ENCODE peak calls at places on chromosomes 6 and 20, in four cellular contexts. Z, H, B and E are unnamed samples. For H3K27me3, the result is how much of the 10 kb centered on the place peaks cover.

GRCh38 chr20:3759316-3759715 is 8.2 kb downstream of the ADISSP start:
- DNase-seq in Z (no peak), H (no peak), B (no peak), E (no peak)

GRCh38 chr20:58669287-58670006 is 18.4 kb downstream of the STX16 start:
- DNase-seq in Z (no peak), H (no peak), B (no peak), E (no peak)

GRCh38 chr20:24993337-24994185 is 1.0 kb upstream of the APMAP start:
- DNase-seq in Z (no peak), H (no peak), B (no peak), E (no peak)

GRCh38 chr6:8343600-8343999 is 91.7 kb downstream of the SLC35B3 start:
- DNase-seq in Z (no peak), H (no peak), B (no peak), E (no peak)

GRCh38 chr20:18986895-18987580 is 173.5 kb downstream of the SCP2D1 start:
- DNase-seq in Z (no peak), H (no peak), B (no peak), E (no peak)

GRCh38 chr6:27545271-27546046 is 72.6 kb upstream of the ZNF184 start:
- DNase-seq in Z (no peak), H (no peak), B (no peak), E (no peak)

GRCh38 chr6:146813554-146813953 is 214.8 kb downstream of the ADGB start:
- DNase-seq in Z (no peak), H (no peak), B (no peak), E (no peak)

GRCh38 chr20:33897313-33897912 is 86.3 kb downstream of the CHMP4B start:
- DNase-seq in Z (peak), H (no peak), B (no peak), E (no peak)

GRCh38 chr6:81876977-81877376 is 124.5 kb upstream of the TENT5A start:
- DNase-seq in Z (no peak), H (no peak), B (no peak), E (no peak)

GRCh38 chr6:15265787-15266186 is 19.9 kb downstream of the JARID2 start:
- DNase-seq in Z (no peak), H (no peak), B (no peak), E (no peak)

GRCh38 chr6:56671651-56672461 is 29.2 kb upstream of the DST start:
- DNase-seq in Z (peak), H (no peak), B (no peak), E (peak)

GRCh38 chr20:58634818-58635665 is 16.0 kb upstream of the STX16 start:
- DNase-seq in Z (no peak), H (no peak), B (no peak), E (peak)

GRCh38 chr20:38805502-38805957 is at the start of gene PPP1R16B:
- DNase-seq in Z (peak), H (peak), B (peak), E (peak)

GRCh38 chr6:56949261-56949660 is 5.6 kb upstream of the BEND6 start:
- DNase-seq in Z (no peak), H (no peak), B (no peak), E (no peak)

GRCh38 chr6:84645000-84645399 is 119.4 kb downstream of the TBX18 start:
- DNase-seq in Z (no peak), H (no peak), B (no peak), E (no peak)

GRCh38 chr20:52469143-52469542 is 277.6 kb upstream of the ZFP64 start:
- DNase-seq in Z (no peak), H (no peak), B (no peak), E (no peak)

GRCh38 chr20:47350691-47351545 is 5.6 kb downstream of the ZMYND8 start:
- DNase-seq in Z (no peak), H (no peak), B (no peak), E (no peak)
- H3K4me3 ChIP-seq in Z (peak), H (no peak), B (peak), E (no peak)

GRCh38 chr6:50816115-50816675 is 2.5 kb upstream of the TFAP2B start:
- DNase-seq in Z (peak), H (peak), B (peak), E (no peak)
- H3K27me3 ChIP-seq in Z (under half), H (half or more), B (half or more), E (under half)

GRCh38 chr6:90126178-90126577 is 170.5 kb downstream of the BACH2 start:
- DNase-seq in Z (no peak), H (no peak), B (no peak), E (no peak)
- H3K4me3 ChIP-seq in Z (no peak), H (no peak), B (no peak), E (no peak)

GRCh38 chr6:41639556-41640371 is 1.5 kb downstream of the MDFI start:
- DNase-seq in Z (no peak), H (no peak), B (no peak), E (no peak)
- H3K27me3 ChIP-seq in Z (under half), H (half or more), B (half or more), E (under half)

DNA sequence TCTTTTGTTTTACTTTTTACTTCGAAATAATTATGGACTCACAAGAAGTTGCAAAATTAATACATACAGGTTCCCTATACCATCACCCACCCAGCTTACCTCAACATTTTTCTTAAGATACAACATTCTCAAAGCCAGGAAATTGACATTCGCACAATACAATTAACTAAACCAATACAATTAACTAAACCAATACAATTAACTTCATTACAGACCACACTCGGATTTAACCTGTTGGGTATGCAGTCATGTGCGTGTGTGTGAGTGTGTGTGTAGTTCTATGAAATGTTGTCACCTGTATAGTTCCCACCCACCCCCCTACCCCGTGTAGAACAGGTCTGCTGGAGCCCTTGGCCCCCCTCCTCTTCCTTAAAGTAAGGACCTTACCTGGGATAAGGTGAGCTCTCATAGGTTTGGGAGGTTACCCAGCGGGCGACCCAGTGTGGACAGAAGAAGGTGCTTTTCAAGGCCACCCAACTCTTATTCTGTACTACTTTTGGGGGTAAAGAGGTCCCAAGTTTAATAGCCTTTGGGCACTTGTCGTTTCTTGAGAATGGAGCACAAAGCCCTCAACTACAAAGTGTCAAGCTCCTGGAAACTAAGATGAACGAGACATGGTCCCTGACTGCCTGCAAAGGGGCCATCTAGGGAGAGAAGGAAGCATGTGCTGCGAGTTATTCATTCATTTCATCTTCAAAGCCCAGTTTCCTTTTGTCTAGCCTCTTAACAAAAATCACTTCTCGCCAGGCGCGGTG is 544 bp upstream of the STK38 start:
- DNase-seq in Z (peak), H (no peak), B (no peak), E (no peak)
- H3K4me3 ChIP-seq in Z (peak), H (no peak), B (peak), E (peak)

DNA sequence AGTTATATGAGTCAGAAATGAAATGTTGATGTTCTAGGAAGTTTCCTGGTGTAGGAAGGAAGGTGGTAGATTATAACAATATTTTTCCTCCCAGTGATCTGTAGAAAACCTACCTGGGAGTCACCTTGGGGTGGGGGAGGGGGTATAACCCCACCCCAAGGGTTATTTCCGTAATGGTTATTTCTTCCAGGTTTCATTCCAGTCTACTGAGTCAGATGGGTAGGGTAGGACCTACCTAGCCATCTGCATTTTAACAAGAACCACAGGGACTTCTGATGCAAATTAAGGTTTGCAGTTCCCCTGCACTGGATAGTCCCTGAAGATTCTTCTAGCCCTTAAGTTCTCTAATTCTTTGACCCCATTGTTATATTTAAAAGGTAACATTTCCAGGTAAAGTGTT is 88.9 kb downstream of the ARMC2 start:
- DNase-seq in Z (no peak), H (no peak), B (no peak), E (no peak)
- H3K27me3 ChIP-seq in Z (under half), H (under half), B (under half), E (under half)